ENCODE peak calls at places on chromosome 11, in seven cellular contexts. I is cardiac muscle cell, C is transverse colon, D is mammary epithelial cell, Q is AG04450, R is right atrium auricular region, U is psoas muscle. M is an unnamed sample.
A peak's percentile ranks its signal among the peaks of the same experiment; 100 is the strongest.

GRCh38 chr11:2378527-2379210 is 1.6 kb downstream of the CD81 start:
- DNase-seq in I (peak; percentile 60), C (no peak), D (no peak), Q (peak; percentile 42), R (no peak), U (peak; percentile 72), M (no peak)

GRCh38 chr11:115505165-115505564 is 950 bp upstream of the CADM1 start:
- DNase-seq in I (no peak), C (no peak), D (no peak), Q (no peak), R (no peak), U (no peak), M (no peak)

GRCh38 chr11:78158987-78159662 is 19.7 kb upstream of the ALG8 start:
- DNase-seq in I (no peak), C (no peak), D (no peak), Q (no peak), R (no peak), U (no peak), M (no peak)

GRCh38 chr11:27679136-27680015 is 20.9 kb downstream of the BDNF start:
- DNase-seq in I (peak; percentile 58), C (no peak), D (no peak), Q (no peak), R (no peak), U (no peak), M (no peak)

GRCh38 chr11:126327280-126328000 is 23.6 kb downstream of the DCPS start:
- DNase-seq in I (no peak), C (no peak), D (no peak), Q (no peak), R (no peak), U (no peak), M (no peak)

GRCh38 chr11:114353448-114353847 is 46.9 kb downstream of the C11orf71 start:
- DNase-seq in I (no peak), C (no peak), D (no peak), Q (no peak), R (no peak), U (no peak), M (no peak)

GRCh38 chr11:44628730-44629361 is 63.4 kb downstream of the CD82 start:
- DNase-seq in I (no peak), C (peak; percentile 5), D (no peak), Q (no peak), R (peak; percentile 55), U (no peak), M (no peak)

GRCh38 chr11:17775035-17775348 is 40.4 kb downstream of the KCNC1 start:
- DNase-seq in I (no peak), C (no peak), D (no peak), Q (no peak), R (no peak), U (no peak), M (no peak)

GRCh38 chr11:25351091-25351803 is 854.4 kb downstream of the LUZP2 start:
- DNase-seq in I (no peak), C (no peak), D (no peak), Q (no peak), R (no peak), U (no peak), M (no peak)

GRCh38 chr11:125995313-125995712 is 49.5 kb downstream of the VSIG10L2 start:
- DNase-seq in I (no peak), C (no peak), D (no peak), Q (no peak), R (no peak), U (no peak), M (no peak)

GRCh38 chr11:108115495-108116140 is 5.7 kb upstream of the ACAT1 start:
- DNase-seq in I (peak; percentile 92), C (peak; percentile 73), D (peak; percentile 86), Q (peak; percentile 72), R (peak; percentile 95), U (peak; percentile 91), M (peak; percentile 41)

GRCh38 chr11:8100605-8101004 is 19.6 kb downstream of the TUB start:
- DNase-seq in I (no peak), C (no peak), D (no peak), Q (no peak), R (peak; percentile 23), U (no peak), M (no peak)

GRCh38 chr11:79344765-79345164 is 96.1 kb downstream of the TENM4 start:
- DNase-seq in I (no peak), C (no peak), D (no peak), Q (no peak), R (no peak), U (no peak), M (no peak)

GRCh38 chr11:2930705-2931415 is 1.6 kb upstream of the PHLDA2 start:
- DNase-seq in I (peak; percentile 51), C (peak; percentile 93), D (peak; percentile 76), Q (no peak), R (no peak), U (peak; percentile 70), M (no peak)

GRCh38 chr11:72391638-72392423 is 42.5 kb downstream of the CLPB start:
- DNase-seq in I (no peak), C (no peak), D (no peak), Q (no peak), R (no peak), U (no peak), M (no peak)

GRCh38 chr11:72395993-72396392 is 38.3 kb downstream of the CLPB start:
- DNase-seq in I (no peak), C (no peak), D (no peak), Q (no peak), R (no peak), U (no peak), M (no peak)

GRCh38 chr11:72393303-72393702 is 41.0 kb downstream of the CLPB start:
- DNase-seq in I (no peak), C (no peak), D (no peak), Q (no peak), R (no peak), U (no peak), M (no peak)

GRCh38 chr11:72397333-72397732 is 37.0 kb downstream of the CLPB start:
- DNase-seq in I (no peak), C (no peak), D (no peak), Q (no peak), R (no peak), U (no peak), M (no peak)

DNA sequence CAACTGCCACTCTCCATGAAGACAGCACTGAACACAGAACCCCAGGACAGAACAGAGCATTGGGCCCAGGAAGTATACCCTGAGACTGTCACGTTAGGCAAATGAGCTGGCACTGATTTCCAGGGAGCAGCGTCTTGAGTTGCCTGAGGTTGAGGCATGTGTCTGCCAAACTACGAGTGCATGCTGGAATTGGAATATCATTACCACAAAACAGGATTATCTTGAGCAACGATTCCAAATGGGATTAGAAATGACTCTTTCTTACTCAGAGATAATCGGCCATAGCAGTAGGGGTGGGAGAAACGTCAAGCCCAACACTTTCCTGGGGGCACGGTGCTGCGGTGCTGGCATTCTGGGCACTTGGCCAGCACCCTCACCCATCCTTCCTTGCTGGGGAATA is 39.9 kb downstream of the CLPB start:
- DNase-seq in I (no peak), C (no peak), D (no peak), Q (no peak), R (no peak), U (no peak), M (no peak)
- H3K27ac ChIP-seq in I (no peak overlapping the region), C (no peak overlapping the region), D (no peak overlapping the region), Q (no peak overlapping the region), R (no peak overlapping the region), U (no peak overlapping the region), M (peak overlapping the region; percentile 12)

GRCh38 chr11:122229078-122229477 is 113.1 kb upstream of the BLID start:
- DNase-seq in I (no peak), C (no peak), D (no peak), Q (no peak), R (no peak), U (no peak), M (no peak)
- H3K27ac ChIP-seq in I (no peak overlapping the region), C (no peak overlapping the region), D (no peak overlapping the region), Q (no peak overlapping the region), R (no peak overlapping the region), U (peak overlapping the region; percentile 58), M (peak overlapping the region; percentile 31)

GRCh38 chr11:69084371-69084770 is 35.6 kb downstream of the TPCN2 start:
- DNase-seq in I (no peak), C (no peak), D (no peak), Q (no peak), R (no peak), U (no peak), M (no peak)
- H3K27ac ChIP-seq in I (no peak overlapping the region), C (no peak overlapping the region), D (no peak overlapping the region), Q (no peak overlapping the region), R (no peak overlapping the region), U (no peak overlapping the region), M (no peak overlapping the region)

DNA sequence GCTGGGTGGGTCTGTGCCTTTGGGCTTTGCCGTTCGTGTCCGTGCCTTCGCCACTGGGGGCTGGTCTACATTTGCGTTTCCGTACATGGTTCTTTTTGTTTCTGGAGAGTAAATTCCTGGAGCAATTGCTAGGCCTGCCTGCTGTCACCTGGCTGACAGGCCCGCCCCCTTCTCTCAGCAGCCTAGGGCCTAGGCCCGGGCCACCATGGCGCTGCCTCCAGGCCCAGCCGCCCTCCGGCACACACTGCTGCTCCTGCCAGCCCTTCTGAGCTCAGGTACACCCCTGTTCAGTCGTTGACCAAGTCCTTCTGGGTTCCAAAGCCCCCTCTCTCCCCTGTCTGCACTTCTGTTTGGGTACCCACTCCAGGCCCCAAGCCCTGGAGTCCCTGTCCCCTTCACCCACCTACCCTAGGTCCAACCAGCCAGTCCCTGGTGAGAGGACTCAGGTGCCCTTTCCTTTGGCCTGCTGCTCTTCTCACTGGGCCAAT is 649 bp downstream of the TMEM25 start:
- DNase-seq in I (no peak), C (no peak), D (no peak), Q (no peak), R (no peak), U (no peak), M (no peak)
- H3K27ac ChIP-seq in I (peak overlapping the region; percentile 57), C (peak overlapping the region; percentile 83), D (no peak overlapping the region), Q (no peak overlapping the region), R (peak overlapping the region; percentile 70), U (peak overlapping the region; percentile 80), M (peak overlapping the region; percentile 68)

GRCh38 chr11:93783767-93784151 is 323 bp upstream of the MED17 start:
- DNase-seq in I (no peak), C (no peak), D (no peak), Q (peak; percentile 1), R (no peak), U (no peak), M (no peak)
- H3K27ac ChIP-seq in I (peak overlapping the region; percentile 98), C (peak overlapping the region; percentile 98), D (peak overlapping the region; percentile 86), Q (peak overlapping the region; percentile 98), R (peak overlapping the region; percentile 94), U (peak overlapping the region; percentile 88), M (peak overlapping the region; percentile 64)

M was measured in substantia nigra.